ENCODE peak calls at places on chromosomes 12 and 14, in seven cellular contexts. D is tibial artery, Y is tibial nerve, E is heart left ventricle, M is left lung, G is right atrium auricular region, S is pancreas. Q is an unnamed sample. For H3K4me1, the result is how much of the 10 kb centered on the place peaks cover.

GRCh38 chr14:45085004-45085403 is 1.1 kb downstream of the PRPF39 start:
- DNase-seq in M (no peak), S (no peak), D (no peak), G (no peak), Y (no peak), E (no peak), Q (no peak)

GRCh38 chr14:94009767-94010166 is 12.7 kb downstream of the CCDC197 start:
- DNase-seq in Y (no peak), M (no peak), G (no peak), E (no peak), S (no peak), D (no peak), Q (no peak)

GRCh38 chr12:59004466-59004865 is 84.2 kb upstream of the LRIG3 start:
- DNase-seq in M (no peak), Y (no peak), S (no peak), D (no peak), G (no peak), E (no peak), Q (no peak)

GRCh38 chr12:96698521-96698920 is 208.5 kb upstream of the NEDD1 start:
- DNase-seq in Y (no peak), G (no peak), E (no peak), D (no peak), M (no peak), S (no peak), Q (no peak)

GRCh38 chr14:49961270-49962222 is 68.7 kb downstream of the ARF6 start:
- DNase-seq in S (no peak), D (no peak), G (peak), E (no peak), M (no peak), Y (no peak), Q (no peak)

GRCh38 chr12:115337693-115338543 is 653.9 kb upstream of the TBX3 start:
- DNase-seq in S (no peak), D (peak), M (no peak), G (peak), Y (peak), E (peak), Q (no peak)

GRCh38 chr12:119758236-119758635 is 90.3 kb downstream of the PRKAB1 start:
- DNase-seq in E (no peak), M (no peak), D (no peak), S (no peak), Y (no peak), G (no peak), Q (no peak)

GRCh38 chr12:38316391-38317129 is at the start of gene ALG10B:
- DNase-seq in D (peak), E (peak), Y (peak), M (peak), S (peak), G (peak), Q (peak)

GRCh38 chr14:22297376-22297775 is 291.6 kb downstream of the DAD1 start:
- DNase-seq in G (no peak), S (no peak), M (no peak), Y (no peak), D (no peak), E (no peak), Q (no peak)

GRCh38 chr12:125412506-125412905 is 347.3 kb downstream of the AACS start:
- DNase-seq in G (no peak), S (no peak), Y (no peak), D (no peak), E (no peak), M (no peak), Q (no peak)

GRCh38 chr12:8692573-8692972 is 5.2 kb upstream of the RIMKLB start:
- DNase-seq in S (peak), D (peak), E (peak), G (no peak), Y (no peak), M (no peak), Q (no peak)

GRCh38 chr12:3553681-3554546 is 62.9 kb downstream of the PRMT8 start:
- DNase-seq in G (no peak), E (no peak), M (no peak), D (no peak), Y (no peak), S (no peak), Q (no peak)

GRCh38 chr12:10018390-10018789 is 8.0 kb downstream of the CLEC12B start:
- DNase-seq in Y (no peak), E (no peak), S (no peak), D (no peak), G (no peak), M (no peak), Q (no peak)

GRCh38 chr12:78290606-78291345 is 460.1 kb downstream of the NAV3 start:
- DNase-seq in M (no peak), E (no peak), D (no peak), G (no peak), Y (no peak), S (no peak), Q (no peak)

GRCh38 chr12:52645120-52645761 is 6.8 kb downstream of the KRT2 start:
- DNase-seq in S (no peak), M (no peak), Y (no peak), D (peak), G (no peak), E (no peak), Q (no peak)

GRCh38 chr14:29536886-29537511 is 390.6 kb downstream of the PRKD1 start:
- DNase-seq in M (no peak), S (no peak), E (no peak), Y (no peak), D (no peak), G (no peak), Q (no peak)

GRCh38 chr12:89593873-89594272 is 68.0 kb upstream of the POC1B start:
- DNase-seq in Y (no peak), E (no peak), M (no peak), S (no peak), D (no peak), G (no peak), Q (no peak)

GRCh38 chr14:100651999-100652508 is 64.8 kb upstream of the BEGAIN start:
- DNase-seq in Y (no peak), E (no peak), S (peak), M (no peak), G (no peak), D (no peak), Q (no peak)

GRCh38 chr14:68210729-68211299 is 391.2 kb downstream of the RAD51B start:
- DNase-seq in D (no peak), Y (no peak), G (no peak), S (peak), M (no peak), E (no peak), Q (no peak)

GRCh38 chr12:101297661-101298060 is 17.8 kb downstream of the UTP20 start:
- DNase-seq in D (no peak), G (no peak), S (no peak), Y (no peak), E (no peak), M (no peak), Q (no peak)

GRCh38 chr12:32907166-32907565 is 10.6 kb upstream of the PKP2 start:
- DNase-seq in D (no peak), M (no peak), S (no peak), G (no peak), E (no peak), Y (no peak), Q (no peak)

GRCh38 chr14:83217492-83217891 is 1683.8 kb upstream of the SEL1L start:
- DNase-seq in S (no peak), D (no peak), M (no peak), G (no peak), Y (no peak), E (no peak), Q (no peak)

GRCh38 chr14:32458720-32459119 is 129.6 kb downstream of the AKAP6 start:
- DNase-seq in Y (no peak), G (no peak), M (no peak), S (no peak), D (no peak), E (no peak), Q (no peak)

GRCh38 chr12:1937481-1938224 is 19.2 kb upstream of the CACNA2D4 start:
- DNase-seq in S (no peak), M (no peak), D (peak), E (no peak), Y (no peak), G (peak), Q (no peak)

GRCh38 chr12:52720487-52720886 is 17.2 kb upstream of the KRT77 start:
- DNase-seq in E (no peak), S (no peak), Y (no peak), M (no peak), G (no peak), D (no peak), Q (no peak)

GRCh38 chr12:113407931-113408585 is 4.4 kb upstream of the SDS start:
- DNase-seq in D (no peak), E (no peak), S (no peak), G (no peak), Y (no peak), M (no peak), Q (no peak)

GRCh38 chr14:99996951-99997571 is 68.2 kb upstream of the EVL start:
- DNase-seq in E (no peak), D (no peak), G (no peak), S (no peak), M (no peak), Y (no peak), Q (no peak)

GRCh38 chr12:20525064-20525610 is 156.8 kb downstream of the PDE3A start:
- DNase-seq in S (no peak), G (no peak), Y (no peak), D (no peak), M (no peak), E (no peak), Q (no peak)

GRCh38 chr12:70549340-70550179 is 87.7 kb downstream of the PTPRB start:
- DNase-seq in Y (no peak), M (no peak), D (no peak), G (no peak), S (no peak), E (no peak), Q (no peak)

GRCh38 chr14:103719766-103720165 is 4.2 kb downstream of the ZFYVE21 start:
- DNase-seq in E (no peak), G (no peak), D (no peak), S (no peak), Y (no peak), M (no peak), Q (no peak)

GRCh38 chr14:92516344-92516965 is 2.9 kb downstream of the RIN3 start:
- DNase-seq in Y (no peak), D (no peak), E (no peak), G (no peak), M (no peak), S (no peak), Q (no peak)
- H3K4me1 ChIP-seq in Y (under half), D (under half), E (under half), G (under half), M (under half), S (under half), Q (half or more)

GRCh38 chr14:90616313-90616712 is 199.9 kb downstream of the TTC7B start:
- DNase-seq in Y (no peak), G (no peak), M (no peak), D (no peak), E (no peak), S (no peak), Q (no peak)
- H3K27ac ChIP-seq in Y (no peak), G (no peak), M (no peak), D (peak), E (peak), S (no peak), Q (no peak)

GRCh38 chr14:85131523-85131922 is 398.4 kb upstream of the FLRT2 start:
- DNase-seq in Y (no peak), D (no peak), S (peak), G (no peak), M (no peak), E (no peak), Q (no peak)
- TF ChIP-seq CTCF in Y (no peak), D (no peak), S (no peak), G (no peak), M (no peak), E (no peak), Q (no peak)

GRCh38 chr12:111248981-111249380 is 119.9 kb downstream of the PHETA1 start:
- DNase-seq in E (no peak), Y (no peak), M (no peak), G (no peak), S (no peak), D (no peak), Q (no peak)

GRCh38 chr12:111251787-111252186 is 117.1 kb downstream of the PHETA1 start:
- DNase-seq in S (no peak), G (no peak), Y (no peak), E (no peak), M (no peak), D (no peak), Q (no peak)

GRCh38 chr12:111251099-111251498 is 117.8 kb downstream of the PHETA1 start:
- DNase-seq in D (no peak), S (no peak), M (no peak), Y (no peak), G (no peak), E (no peak), Q (no peak)

GRCh38 chr12:111248221-111248620 is 120.7 kb downstream of the PHETA1 start:
- DNase-seq in Y (no peak), E (no peak), M (no peak), D (no peak), S (no peak), G (no peak), Q (no peak)

GRCh38 chr12:111250251-111250881 is 118.5 kb downstream of the PHETA1 start:
- DNase-seq in S (no peak), E (no peak), G (no peak), D (no peak), Y (no peak), M (no peak), Q (no peak)
- H3K4me1 ChIP-seq in S (under half), E (under half), G (under half), D (under half), Y (under half), M (under half), Q (under half)

Q was measured in esophagus squamous epithelium.